ENCODE peak calls at places on chromosomes 5 and 9, in five cellular contexts. C, J, E, G and F are unnamed samples.

GRCh38 chr5:165055476-165055875 is 1550.1 kb downstream of the MAT2B start:
- DNase-seq in C (no peak), J (no peak), E (no peak), G (no peak), F (no peak)

GRCh38 chr9:80040457-80040856 is 468.7 kb downstream of the TLE4 start:
- DNase-seq in C (no peak), J (no peak), E (no peak), G (no peak), F (no peak)

GRCh38 chr5:75052461-75053285 is at the start of gene GCNT4:
- DNase-seq in C (peak), J (peak), E (no peak), G (no peak), F (peak)

GRCh38 chr9:109730228-109730627 is 49.8 kb upstream of the PALM2AKAP2 start:
- DNase-seq in C (no peak), J (peak), E (no peak), G (no peak), F (peak)

GRCh38 chr5:100260968-100261367 is 274.2 kb upstream of the FAM174A start:
- DNase-seq in C (no peak), J (no peak), E (no peak), G (no peak), F (no peak)

GRCh38 chr9:126860757-126861466 is 473 bp downstream of the ZBTB34 start:
- DNase-seq in C (peak), J (no peak), E (no peak), G (no peak), F (no peak)

GRCh38 chr9:85617271-85617670 is 124.5 kb downstream of the AGTPBP1 start:
- DNase-seq in C (no peak), J (no peak), E (no peak), G (no peak), F (no peak)

GRCh38 chr9:128703616-128704355 is 1.5 kb downstream of the PKN3 start:
- DNase-seq in C (peak), J (no peak), E (no peak), G (peak), F (no peak)

GRCh38 chr5:6781711-6782110 is 68.5 kb downstream of the TENT4A start:
- DNase-seq in C (no peak), J (no peak), E (no peak), G (no peak), F (no peak)

GRCh38 chr5:103347729-103348128 is 89.2 kb downstream of the MACIR start:
- DNase-seq in C (no peak), J (no peak), E (peak), G (no peak), F (no peak)

GRCh38 chr5:124738751-124739559 is 7.5 kb downstream of the ZNF608 start:
- DNase-seq in C (no peak), J (peak), E (no peak), G (no peak), F (no peak)

GRCh38 chr9:3962467-3962866 is 337.4 kb downstream of the GLIS3 start:
- DNase-seq in C (no peak), J (peak), E (peak), G (no peak), F (peak)

GRCh38 chr5:99104538-99105132 is 175.8 kb upstream of the CHD1 start:
- DNase-seq in C (no peak), J (peak), E (no peak), G (no peak), F (peak)

GRCh38 chr5:123947797-123948196 is 435.8 kb downstream of the CSNK1G3 start:
- DNase-seq in C (no peak), J (no peak), E (no peak), G (no peak), F (no peak)

GRCh38 chr5:58056546-58056945 is 403.3 kb downstream of the PLK2 start:
- DNase-seq in C (no peak), J (no peak), E (peak), G (no peak), F (peak)

DNA sequence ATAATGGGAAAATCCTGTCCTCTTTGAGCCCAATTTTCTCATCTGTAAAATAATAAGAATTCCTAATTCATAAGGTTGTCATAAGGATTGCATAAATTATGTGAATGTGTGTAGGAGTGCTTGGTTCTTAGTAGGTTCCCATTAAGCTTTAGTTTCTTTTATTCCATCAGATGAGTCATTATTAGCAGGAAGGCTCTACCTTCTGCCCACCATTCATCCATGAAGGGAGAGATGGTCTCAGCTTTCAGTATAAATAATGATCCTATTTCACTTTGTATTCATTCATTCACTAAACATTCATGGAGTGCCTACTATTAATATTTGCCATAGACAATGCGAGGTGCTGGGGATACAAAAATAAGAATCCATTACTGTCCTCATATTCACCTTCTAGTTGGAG is 3.0 kb downstream of the CMYA5 start:
- DNase-seq in C (no peak), J (peak), E (no peak), G (no peak), F (no peak)
- H3K4me3 ChIP-seq in C (no peak), J (no peak), E (no peak), G (no peak), F (no peak)

GRCh38 chr5:112691341-112691685 is 46.4 kb upstream of the APC start:
- DNase-seq in C (no peak), J (peak), E (no peak), G (no peak), F (no peak)
- TF ChIP-seq CTCF in C (no peak), J (peak), E (peak), G (no peak), F (no peak)

GRCh38 chr5:175694371-175695160 is 36.7 kb downstream of the HRH2 start:
- DNase-seq in C (no peak), J (no peak), E (no peak), G (no peak), F (no peak)

GRCh38 chr5:175696855-175697198 is 39.0 kb downstream of the HRH2 start:
- DNase-seq in C (no peak), J (no peak), E (no peak), G (no peak), F (no peak)

GRCh38 chr5:175697846-175698245 is 40.0 kb downstream of the HRH2 start:
- DNase-seq in C (no peak), J (no peak), E (no peak), G (no peak), F (no peak)

GRCh38 chr5:175695161-175696126 is 37.6 kb downstream of the HRH2 start:
- DNase-seq in C (no peak), J (no peak), E (no peak), G (no peak), F (no peak)

DNA sequence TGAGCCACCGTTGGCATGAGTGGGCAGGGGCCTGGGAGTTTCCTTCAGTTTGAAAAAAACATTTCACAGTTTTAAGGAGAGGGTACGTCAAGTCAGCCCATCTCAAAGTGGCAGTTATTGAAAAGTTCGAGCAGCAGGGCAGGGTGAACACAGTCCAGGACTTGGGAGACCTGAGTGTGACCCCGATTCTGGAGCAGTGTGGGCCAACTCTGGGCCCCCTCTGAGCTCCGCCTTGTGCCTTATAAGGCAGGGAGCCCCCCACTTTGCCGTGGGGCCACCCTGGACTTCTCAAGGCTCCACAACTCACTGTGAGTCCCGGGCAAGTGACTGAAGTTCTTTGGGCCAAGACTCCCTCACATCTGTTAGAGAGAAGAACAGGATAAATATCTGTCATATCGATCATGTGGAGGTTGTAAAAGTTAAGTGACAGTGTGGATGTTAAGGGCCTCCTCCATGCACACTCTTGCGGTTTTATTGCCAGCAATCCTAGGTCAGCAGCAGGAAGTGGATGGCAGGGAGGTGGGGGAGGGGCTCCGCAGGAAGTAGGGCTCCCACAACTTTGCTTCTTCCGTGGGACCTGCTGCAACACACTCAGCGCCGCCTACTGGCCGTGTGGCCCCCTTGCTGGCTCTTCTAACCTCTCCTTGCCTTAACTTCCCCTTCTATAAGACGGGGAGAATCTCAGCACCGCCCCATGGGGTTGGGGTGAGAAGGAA is 38.4 kb downstream of the HRH2 start:
- DNase-seq in C (peak), J (peak), E (peak), G (peak), F (peak)
- H3K4me3 ChIP-seq in C (no peak), J (no peak), E (no peak), G (no peak), F (no peak)

GRCh38 chr5:3590967-3591900 is 4.4 kb upstream of the IRX1 start:
- DNase-seq in C (no peak), J (no peak), E (no peak), G (no peak), F (no peak)
- TF ChIP-seq CTCF in C (no peak), J (no peak), E (no peak), G (no peak), F (no peak)

DNA sequence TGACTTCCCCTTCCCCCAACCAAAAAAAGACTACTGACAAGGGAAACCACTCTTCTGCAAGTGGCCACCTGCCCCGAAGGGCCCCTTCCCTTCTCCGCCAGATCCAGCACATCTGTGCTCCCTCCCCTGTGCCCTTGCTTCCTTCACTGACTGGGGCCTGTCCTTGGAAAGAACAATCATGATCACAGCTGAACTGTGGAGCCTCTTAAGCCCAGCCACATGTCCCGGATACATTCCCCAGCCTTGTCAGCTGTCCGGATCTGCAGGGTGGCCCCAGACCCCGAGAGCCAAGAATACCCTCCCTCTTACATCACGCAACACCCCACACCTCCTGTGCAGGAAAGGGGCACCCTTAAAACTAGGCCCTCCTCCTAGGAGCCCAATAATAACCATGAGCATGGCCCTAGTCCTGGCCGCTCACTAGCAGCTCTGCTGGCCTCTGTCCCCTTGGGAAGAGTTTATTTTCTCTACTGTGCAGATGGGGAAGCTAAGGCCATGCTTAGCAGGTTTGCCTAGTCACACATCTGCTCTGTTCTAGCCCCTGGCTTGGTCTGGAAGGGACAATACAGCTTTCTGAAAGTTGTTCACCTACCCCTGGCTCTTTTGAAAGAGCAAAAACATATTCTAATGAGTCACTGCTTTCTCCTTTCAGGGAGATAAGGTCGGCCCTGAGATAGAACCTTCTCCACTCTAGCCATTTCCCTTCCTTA is 3.8 kb downstream of the SPRY4 start:
- DNase-seq in C (no peak), J (no peak), E (no peak), G (no peak), F (peak)
- H3K4me3 ChIP-seq in C (no peak), J (peak), E (peak), G (peak), F (peak)

DNA sequence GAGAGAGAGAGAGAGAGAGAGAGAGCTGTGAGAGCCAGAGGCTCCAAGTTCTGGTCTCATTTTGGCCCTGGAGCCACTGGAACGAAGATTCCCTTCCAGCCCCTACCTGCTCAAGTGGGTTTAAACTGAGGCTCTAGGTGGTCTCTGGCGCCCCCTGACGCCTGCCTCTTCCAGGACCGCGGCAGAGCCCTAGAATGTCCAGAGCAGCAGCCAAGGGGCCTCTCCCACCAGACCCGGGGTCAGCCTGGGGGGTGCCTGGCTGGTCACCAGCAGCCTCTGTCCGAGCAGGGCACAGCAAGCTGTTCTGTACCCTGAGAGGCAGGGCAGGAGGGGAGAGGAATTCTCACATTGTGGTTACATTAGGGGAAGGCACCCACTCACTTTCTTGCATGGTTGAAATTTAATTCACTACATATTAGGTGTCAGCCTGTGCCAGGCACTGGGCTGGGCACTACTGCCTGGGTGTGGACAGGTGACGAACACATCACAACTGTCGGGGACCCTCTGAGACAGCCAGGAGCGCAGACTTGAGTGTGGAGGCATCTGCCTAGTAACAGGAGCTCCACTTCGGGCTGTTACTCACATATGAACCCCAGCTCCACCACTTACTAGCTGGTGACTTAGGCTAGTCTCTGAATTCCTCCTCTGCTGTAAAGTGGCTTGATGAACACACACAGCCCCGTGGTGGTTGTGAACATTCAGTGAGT is 44.5 kb downstream of the AMBP start:
- DNase-seq in C (peak), J (peak), E (no peak), G (peak), F (peak)
- TF ChIP-seq CTCF in C (no peak), J (peak), E (peak), G (no peak), F (peak)

GRCh38 chr5:141875795-141876627 is 2.2 kb downstream of the PCDH1 start:
- DNase-seq in C (peak), J (no peak), E (no peak), G (no peak), F (peak)

GRCh38 chr5:141875022-141875740 is 3.0 kb downstream of the PCDH1 start:
- DNase-seq in C (peak), J (no peak), E (no peak), G (no peak), F (no peak)

GRCh38 chr5:141872496-141873356 is 5.5 kb downstream of the PCDH1 start:
- DNase-seq in C (peak), J (no peak), E (no peak), G (no peak), F (peak)

GRCh38 chr5:141873933-141874261 is 4.3 kb downstream of the PCDH1 start:
- DNase-seq in C (no peak), J (no peak), E (no peak), G (no peak), F (no peak)

GRCh38 chr5:141874262-141874964 is 3.8 kb downstream of the PCDH1 start:
- DNase-seq in C (peak), J (no peak), E (no peak), G (no peak), F (no peak)
- H3K4me3 ChIP-seq in C (no peak), J (no peak), E (no peak), G (peak), F (no peak)

DNA sequence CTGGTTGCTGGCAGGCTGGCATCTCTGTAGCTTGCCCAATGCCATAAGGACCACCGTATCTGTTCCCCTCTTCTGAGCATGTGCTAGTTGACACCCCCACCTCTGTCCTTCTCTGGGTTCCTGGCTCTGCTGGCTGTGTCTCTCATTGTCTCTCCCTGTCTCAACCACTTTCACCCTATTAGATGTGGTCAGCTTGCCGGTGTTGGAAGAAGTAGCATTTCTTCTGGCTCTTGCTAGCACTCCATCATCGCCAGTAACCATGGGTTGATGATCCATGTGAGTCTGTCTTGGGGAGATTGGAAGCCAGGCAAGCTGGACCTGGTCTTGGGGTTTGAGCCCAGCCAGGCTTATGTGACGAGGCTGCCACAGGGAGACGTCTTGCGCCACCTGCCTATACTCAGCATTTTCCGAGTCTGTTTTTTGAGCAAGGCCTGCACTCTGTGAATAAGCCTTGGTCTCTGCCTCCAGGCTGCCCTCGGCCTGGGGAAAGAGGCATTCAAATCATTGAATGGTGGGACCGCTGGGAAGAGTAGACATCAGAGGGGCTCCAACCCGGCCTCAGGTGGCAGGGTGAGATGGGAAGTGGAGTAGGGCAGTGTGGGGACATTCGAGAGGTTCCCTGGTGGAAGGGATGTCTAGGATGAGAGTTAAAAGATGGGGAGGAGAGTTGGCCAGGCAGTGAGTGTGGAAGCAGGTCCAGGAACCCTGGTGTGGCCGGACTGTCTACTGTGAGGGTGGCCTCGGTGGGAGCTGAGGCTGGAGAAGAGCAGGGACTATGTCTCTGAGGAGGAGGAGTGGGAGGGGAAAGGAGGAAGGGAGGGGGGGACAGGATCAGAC is 74.3 kb downstream of the ZNF618 start:
- DNase-seq in C (no peak), J (no peak), E (no peak), G (no peak), F (no peak)
- TF ChIP-seq CTCF in C (no peak), J (no peak), E (no peak), G (no peak), F (no peak)